ENCODE peak calls at places on chromosomes 2 and 18, in nine cellular contexts. Y is coronary artery; A is GM12891; U is suprapubic skin; C is M059J; O is cardiac fibroblast; P is activated CD4-positive, alpha-beta T cell treated with anti-CD3 and anti-CD28 coated beads, Interleukin-2, amount 10 ng/mL, durations not matched to agents 7 days and 5 days; D is DMS 273 treated with DMSO at 0.1 percent for 48 hours; H is uterus. F is an unnamed sample.

GRCh38 chr2:18546586-18546985 is 13.9 kb downstream of the RDH14 start:
- DNase-seq in Y (no peak), A (no peak), U (no peak), C (no peak), O (no peak), P (peak), D (no peak), H (no peak), F (no peak)

GRCh38 chr2:159111346-159111922 is 143.0 kb downstream of the TANC1 start:
- DNase-seq in Y (no peak), A (no peak), U (no peak), C (no peak), O (no peak), P (no peak), D (no peak), H (no peak), F (no peak)

GRCh38 chr2:71876542-71877451 is 270.9 kb downstream of the CYP26B1 start:
- DNase-seq in Y (no peak), A (no peak), U (no peak), C (no peak), O (no peak), P (no peak), D (no peak), H (no peak), F (no peak)

GRCh38 chr2:118881490-118882129 is 34.2 kb upstream of the EN1 start:
- DNase-seq in Y (no peak), A (no peak), U (no peak), C (peak), O (peak), P (peak), D (no peak), H (no peak), F (no peak)

GRCh38 chr2:55824554-55825096 is 99.0 kb downstream of the EFEMP1 start:
- DNase-seq in Y (no peak), A (no peak), U (no peak), C (no peak), O (no peak), P (no peak), D (no peak), H (no peak), F (no peak)

GRCh38 chr2:180743412-180743811 is 237.0 kb upstream of the UBE2E3 start:
- DNase-seq in Y (no peak), A (no peak), U (no peak), C (no peak), O (no peak), P (no peak), D (no peak), H (no peak), F (no peak)

GRCh38 chr18:74506405-74507119 is 10.4 kb downstream of the CNDP2 start:
- DNase-seq in Y (peak), A (no peak), U (no peak), C (no peak), O (peak), P (no peak), D (no peak), H (no peak), F (no peak)

GRCh38 chr2:81250270-81250669 is 945.7 kb upstream of the LRRTM1 start:
- DNase-seq in Y (no peak), A (no peak), U (no peak), C (no peak), O (no peak), P (no peak), D (no peak), H (no peak), F (no peak)